ENCODE peak calls at places on chromosomes 1 and 21, in six cellular contexts. One of them, this sample, is unnamed. For H3K79me2 and H3K4me1, the result is how much of the 10 kb centered on the place peaks cover.

GRCh38 chr21:42257091-42257760 is 38.3 kb downstream of the ABCG1 start:
- DNase-seq in neural progenitor cell: no peak
- DNase-seq in OCI-LY7: no peak
- DNase-seq in PC-3: no peak
- DNase-seq in GM23248: no peak
- DNase-seq in GM23338: no peak
- DNase-seq in this sample: no peak

GRCh38 chr1:20068722-20069121 is 1.3 kb upstream of the PLA2G5 start:
- DNase-seq in neural progenitor cell: no peak
- DNase-seq in GM23338: no peak
- DNase-seq in OCI-LY7: no peak
- DNase-seq in GM23248: no peak
- DNase-seq in PC-3: no peak
- DNase-seq in this sample: no peak

GRCh38 chr1:184910596-184910995 is 63.7 kb downstream of the NIBAN1 start:
- DNase-seq in GM23338: no peak
- DNase-seq in OCI-LY7: no peak
- DNase-seq in neural progenitor cell: peak
- DNase-seq in GM23248: peak
- DNase-seq in PC-3: no peak
- DNase-seq in this sample: no peak

GRCh38 chr21:37921091-37921490 is 4.8 kb upstream of the KCNJ6 start:
- DNase-seq in PC-3: peak
- DNase-seq in GM23248: peak
- DNase-seq in GM23338: peak
- DNase-seq in neural progenitor cell: no peak
- DNase-seq in OCI-LY7: no peak
- DNase-seq in this sample: no peak

GRCh38 chr1:59399642-59400041 is 102.7 kb downstream of the FGGY start:
- DNase-seq in GM23338: no peak
- DNase-seq in GM23248: no peak
- DNase-seq in PC-3: no peak
- DNase-seq in OCI-LY7: no peak
- DNase-seq in neural progenitor cell: no peak
- DNase-seq in this sample: no peak

GRCh38 chr21:45724994-45725843 is 81.7 kb downstream of the PCBP3 start:
- DNase-seq in neural progenitor cell: no peak
- DNase-seq in PC-3: no peak
- DNase-seq in OCI-LY7: no peak
- DNase-seq in GM23338: no peak
- DNase-seq in GM23248: no peak
- DNase-seq in this sample: no peak

GRCh38 chr1:5509664-5510452 is 482.4 kb downstream of the NPHP4 start:
- DNase-seq in PC-3: peak
- DNase-seq in GM23248: peak
- DNase-seq in GM23338: peak
- DNase-seq in neural progenitor cell: peak
- DNase-seq in OCI-LY7: peak
- DNase-seq in this sample: peak

GRCh38 chr21:28991861-28992525 is 684 bp downstream of the LTN1 start:
- DNase-seq in GM23338: no peak
- DNase-seq in OCI-LY7: peak
- DNase-seq in PC-3: no peak
- DNase-seq in GM23248: peak
- DNase-seq in neural progenitor cell: peak
- DNase-seq in this sample: peak

GRCh38 chr1:171166361-171166760 is 18.7 kb upstream of the FMO2 start:
- DNase-seq in GM23248: no peak
- DNase-seq in OCI-LY7: no peak
- DNase-seq in PC-3: no peak
- DNase-seq in GM23338: no peak
- DNase-seq in neural progenitor cell: no peak
- DNase-seq in this sample: no peak

GRCh38 chr1:68198752-68199151 is 33.6 kb downstream of the WLS start:
- DNase-seq in OCI-LY7: no peak
- DNase-seq in neural progenitor cell: no peak
- DNase-seq in PC-3: peak
- DNase-seq in GM23248: peak
- DNase-seq in GM23338: no peak
- DNase-seq in this sample: no peak
- H3K79me2 ChIP-seq in OCI-LY7: under half
- H3K79me2 ChIP-seq in neural progenitor cell: half or more
- H3K79me2 ChIP-seq in PC-3: under half
- H3K79me2 ChIP-seq in GM23248: half or more
- H3K79me2 ChIP-seq in GM23338: under half
- H3K79me2 ChIP-seq in this sample: under half

GRCh38 chr1:235100124-235100801 is 28.4 kb downstream of the TOMM20 start:
- DNase-seq in GM23248: no peak
- DNase-seq in PC-3: no peak
- DNase-seq in neural progenitor cell: peak
- DNase-seq in GM23338: peak
- DNase-seq in OCI-LY7: peak
- DNase-seq in this sample: no peak
- TF ChIP-seq EZH2phosphoT487 in GM23248: no peak
- TF ChIP-seq EZH2phosphoT487 in PC-3: no peak
- TF ChIP-seq EZH2phosphoT487 in neural progenitor cell: no peak
- TF ChIP-seq EZH2phosphoT487 in GM23338: no peak
- TF ChIP-seq EZH2phosphoT487 in OCI-LY7: no peak
- TF ChIP-seq EZH2phosphoT487 in this sample: no peak

DNA sequence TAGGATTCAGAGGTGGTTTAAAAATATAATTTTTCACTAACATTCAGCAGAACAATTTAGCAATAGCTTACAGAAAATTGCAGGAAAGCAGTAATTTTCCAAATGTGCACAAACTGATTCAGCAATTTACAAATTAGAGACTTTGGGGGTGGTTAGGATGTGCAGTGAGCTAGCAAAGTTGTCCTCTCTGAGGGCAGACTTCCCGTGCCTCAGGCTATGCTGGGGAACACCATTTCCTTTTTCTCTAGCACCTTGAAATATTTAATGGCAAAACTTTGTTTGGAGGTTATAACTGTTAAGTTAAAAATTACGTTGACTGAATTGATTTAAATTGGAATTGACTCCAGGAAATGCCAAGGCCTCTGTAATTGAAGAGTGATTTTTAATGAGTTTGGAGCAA is 258.9 kb downstream of the PTBP2 start:
- DNase-seq in GM23248: no peak
- DNase-seq in GM23338: no peak
- DNase-seq in neural progenitor cell: no peak
- DNase-seq in PC-3: no peak
- DNase-seq in OCI-LY7: no peak
- DNase-seq in this sample: no peak
- H3K4me1 ChIP-seq in GM23248: under half
- H3K4me1 ChIP-seq in GM23338: under half
- H3K4me1 ChIP-seq in neural progenitor cell: under half
- H3K4me1 ChIP-seq in PC-3: under half
- H3K4me1 ChIP-seq in OCI-LY7: under half
- H3K4me1 ChIP-seq in this sample: under half

GRCh38 chr1:91872560-91873081 is 13.3 kb downstream of the TGFBR3 start:
- DNase-seq in GM23248: peak
- DNase-seq in neural progenitor cell: no peak
- DNase-seq in GM23338: no peak
- DNase-seq in PC-3: peak
- DNase-seq in OCI-LY7: no peak
- DNase-seq in this sample: no peak

GRCh38 chr1:91876040-91876470 is 9.9 kb downstream of the TGFBR3 start:
- DNase-seq in PC-3: no peak
- DNase-seq in GM23338: no peak
- DNase-seq in OCI-LY7: no peak
- DNase-seq in GM23248: no peak
- DNase-seq in neural progenitor cell: no peak
- DNase-seq in this sample: no peak

GRCh38 chr1:91874167-91874566 is 11.8 kb downstream of the TGFBR3 start:
- DNase-seq in neural progenitor cell: no peak
- DNase-seq in GM23248: no peak
- DNase-seq in OCI-LY7: no peak
- DNase-seq in GM23338: no peak
- DNase-seq in PC-3: no peak
- DNase-seq in this sample: no peak

GRCh38 chr1:91870322-91870721 is 15.6 kb downstream of the TGFBR3 start:
- DNase-seq in GM23338: no peak
- DNase-seq in OCI-LY7: no peak
- DNase-seq in GM23248: no peak
- DNase-seq in neural progenitor cell: no peak
- DNase-seq in PC-3: no peak
- DNase-seq in this sample: no peak

GRCh38 chr1:91871994-91872393 is 14.0 kb downstream of the TGFBR3 start:
- DNase-seq in GM23338: no peak
- DNase-seq in GM23248: peak
- DNase-seq in PC-3: peak
- DNase-seq in neural progenitor cell: no peak
- DNase-seq in OCI-LY7: no peak
- DNase-seq in this sample: no peak
- H3K79me2 ChIP-seq in GM23338: under half
- H3K79me2 ChIP-seq in GM23248: half or more
- H3K79me2 ChIP-seq in PC-3: under half
- H3K79me2 ChIP-seq in neural progenitor cell: under half
- H3K79me2 ChIP-seq in OCI-LY7: under half
- H3K79me2 ChIP-seq in this sample: under half

GRCh38 chr1:243495442-243496172 is 239.8 kb downstream of the SDCCAG8 start:
- DNase-seq in GM23338: no peak
- DNase-seq in GM23248: peak
- DNase-seq in OCI-LY7: no peak
- DNase-seq in PC-3: no peak
- DNase-seq in neural progenitor cell: no peak
- DNase-seq in this sample: no peak
- TF ChIP-seq EZH2phosphoT487 in GM23338: no peak
- TF ChIP-seq EZH2phosphoT487 in GM23248: no peak
- TF ChIP-seq EZH2phosphoT487 in OCI-LY7: no peak
- TF ChIP-seq EZH2phosphoT487 in PC-3: no peak
- TF ChIP-seq EZH2phosphoT487 in neural progenitor cell: no peak
- TF ChIP-seq EZH2phosphoT487 in this sample: no peak